ENCODE peak calls at places on chromosomes 12 and 14, in five cellular contexts. M is IMR-90, S is upper lobe of right lung, T is stomach, F is A549. E is an unnamed sample.

GRCh38 chr12:1993341-1993740 is 10.9 kb downstream of the DCP1B start:
- DNase-seq in T (no peak), M (peak; percentile 98), F (peak; percentile 30), S (no peak), E (no peak)

GRCh38 chr12:47095446-47096236 is 15.9 kb upstream of the AMIGO2 start:
- DNase-seq in M (peak; percentile 95), S (no peak), F (peak; percentile 91), T (no peak), E (no peak)

GRCh38 chr12:3084742-3085141 is 7.6 kb downstream of the TSPAN9 start:
- DNase-seq in F (no peak), T (no peak), S (no peak), M (no peak), E (no peak)

GRCh38 chr12:51389302-51389999 is 1.8 kb downstream of the GALNT6 start:
- DNase-seq in T (peak; percentile 58), S (no peak), F (no peak), M (peak; percentile 93), E (no peak)

GRCh38 chr12:48968467-48968866 is 3.1 kb downstream of the WNT10B start:
- DNase-seq in M (no peak), S (no peak), T (no peak), F (no peak), E (no peak)

GRCh38 chr12:124684971-124685688 is 117.7 kb upstream of the NCOR2 start:
- DNase-seq in M (peak; percentile 69), F (no peak), T (no peak), S (no peak), E (no peak)

GRCh38 chr12:52742196-52742580 is 35.0 kb downstream of the KRT76 start:
- DNase-seq in F (no peak), M (no peak), T (no peak), S (no peak), E (no peak)

GRCh38 chr14:93317836-93318807 is 14.7 kb downstream of the BTBD7 start:
- DNase-seq in S (no peak), F (peak; percentile 82), M (peak; percentile 41), T (no peak), E (no peak)

GRCh38 chr12:31201382-31201781 is 124.6 kb downstream of the SINHCAF start:
- DNase-seq in S (no peak), F (no peak), T (no peak), M (no peak), E (no peak)

GRCh38 chr12:69056743-69057515 is 124.0 kb upstream of the CPM start:
- DNase-seq in M (peak; percentile 66), S (no peak), T (no peak), F (no peak), E (no peak)

GRCh38 chr12:110546339-110546738 is 36.8 kb downstream of the PPTC7 start:
- DNase-seq in M (peak; percentile 94), T (no peak), S (no peak), F (peak; percentile 28), E (no peak)

GRCh38 chr12:92908108-92908507 is 21.0 kb downstream of the EEA1 start:
- DNase-seq in M (no peak), T (no peak), S (no peak), F (no peak), E (no peak)

GRCh38 chr12:93322784-93323183 is 54.9 kb upstream of the NUDT4 start:
- DNase-seq in T (no peak), F (peak; percentile 12), M (peak; percentile 68), S (no peak), E (peak; percentile 14)

GRCh38 chr12:109710747-109711595 is 2.7 kb upstream of the FAM222A start:
- DNase-seq in S (no peak), F (peak; percentile 84), T (no peak), M (peak; percentile 58), E (no peak)

GRCh38 chr14:35470775-35471174 is 63.2 kb upstream of the INSM2 start:
- DNase-seq in T (no peak), F (no peak), M (peak; percentile 31), S (no peak), E (no peak)

GRCh38 chr14:66117600-66117999 is 368.6 kb upstream of the CCDC196 start:
- DNase-seq in M (peak; percentile 33), F (peak; percentile 48), S (no peak), T (no peak), E (no peak)

GRCh38 chr12:69440886-69441285 is 29.3 kb upstream of the FRS2 start:
- DNase-seq in F (no peak), M (no peak), S (no peak), T (no peak), E (no peak)

GRCh38 chr14:102319351-102320032 is at the start of gene ZNF839:
- DNase-seq in M (peak; percentile 86), F (peak; percentile 93), T (peak; percentile 93), S (peak; percentile 97), E (peak; percentile 59)

GRCh38 chr14:67186789-67187188 is 2.5 kb upstream of the GARIN2 start:
- DNase-seq in S (no peak), T (no peak), M (peak; percentile 34), F (no peak), E (no peak)

GRCh38 chr12:132506730-132507538 is 17.0 kb downstream of the FBRSL1 start:
- DNase-seq in T (peak; percentile 76), F (no peak), M (peak; percentile 77), S (peak; percentile 87), E (peak; percentile 63)

GRCh38 chr12:86134571-86134970 is 121.6 kb downstream of the MGAT4C start:
- DNase-seq in F (peak; percentile 4), T (no peak), S (no peak), M (peak; percentile 35), E (no peak)

GRCh38 chr12:67394600-67394999 is 125.4 kb downstream of the CAND1 start:
- DNase-seq in M (peak; percentile 57), F (no peak), S (no peak), T (no peak), E (no peak)

GRCh38 chr12:39616666-39617065 is 2.9 kb downstream of the ABCD2 start:
- DNase-seq in F (no peak), M (no peak), S (no peak), T (no peak), E (no peak)

GRCh38 chr12:96889273-96889933 is 17.7 kb upstream of the NEDD1 start:
- DNase-seq in F (peak; percentile 22), T (no peak), M (peak; percentile 76), S (no peak), E (no peak)

GRCh38 chr14:69924181-69924580 is 45.0 kb downstream of the SMOC1 start:
- DNase-seq in F (no peak), M (peak; percentile 61), S (no peak), T (no peak), E (no peak)

GRCh38 chr14:101064718-101065117 is 161.2 kb upstream of the RTL1 start:
- DNase-seq in F (no peak), S (peak; percentile 29), M (no peak), T (no peak), E (no peak)

GRCh38 chr12:116958402-116959197 is 47.9 kb downstream of the FBXW8 start:
- DNase-seq in S (no peak), F (no peak), T (no peak), M (peak; percentile 46), E (no peak)

GRCh38 chr14:73457050-73457934 is 1.1 kb downstream of the NUMB start:
- DNase-seq in T (peak; percentile 45), F (peak; percentile 47), S (peak; percentile 72), M (peak; percentile 33), E (no peak)

GRCh38 chr14:97426776-97427175 is 629.6 kb downstream of the VRK1 start:
- DNase-seq in T (no peak), S (no peak), F (no peak), M (no peak), E (no peak)

GRCh38 chr14:24234095-24235020 is 1.6 kb downstream of the GMPR2 start:
- DNase-seq in M (no peak), S (no peak), F (no peak), T (no peak), E (no peak)
- H3K4me3 ChIP-seq in M (no peak overlapping the region), S (no peak overlapping the region), F (no peak overlapping the region), T (no peak overlapping the region), E (no peak overlapping the region)

DNA sequence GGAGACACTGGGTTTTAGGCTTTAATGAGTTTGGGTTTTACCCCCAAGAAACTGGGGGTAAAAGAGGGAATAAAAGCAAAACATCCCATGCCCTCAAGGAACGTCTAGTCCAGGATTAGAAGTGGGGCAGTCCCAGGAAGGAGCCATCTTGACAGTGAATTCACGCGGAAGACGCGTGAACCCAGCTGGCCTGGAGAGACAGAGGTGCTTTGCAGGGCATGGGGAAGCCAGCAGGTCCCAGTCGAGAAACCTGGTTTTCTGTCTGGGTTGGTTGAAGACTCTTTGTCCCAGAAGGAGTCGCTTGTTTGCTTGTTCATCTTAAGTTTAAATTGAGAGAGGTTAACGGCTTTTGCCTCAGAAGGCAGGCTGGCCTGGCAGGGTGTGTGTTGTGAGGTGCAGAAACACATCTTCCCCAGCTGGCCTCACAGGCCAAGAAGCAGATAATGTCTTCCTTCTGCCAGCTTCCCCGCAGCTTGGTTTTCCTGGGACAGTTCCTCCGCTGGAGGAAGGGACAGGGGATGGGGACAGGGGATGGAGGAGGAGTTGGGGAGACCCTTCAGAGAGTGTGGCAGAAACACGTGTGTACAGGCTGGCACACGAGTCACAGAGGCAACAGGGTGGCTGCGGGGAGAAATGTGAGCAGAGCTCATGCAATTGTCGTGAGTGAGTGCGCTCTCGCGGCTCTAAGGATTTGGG is 18.5 kb upstream of the CD9 start:
- DNase-seq in F (no peak), M (no peak), T (no peak), S (no peak), E (no peak)
- TF ChIP-seq CTCF in F (no peak), M (no peak), T (no peak), S (no peak), E (no peak)

DNA sequence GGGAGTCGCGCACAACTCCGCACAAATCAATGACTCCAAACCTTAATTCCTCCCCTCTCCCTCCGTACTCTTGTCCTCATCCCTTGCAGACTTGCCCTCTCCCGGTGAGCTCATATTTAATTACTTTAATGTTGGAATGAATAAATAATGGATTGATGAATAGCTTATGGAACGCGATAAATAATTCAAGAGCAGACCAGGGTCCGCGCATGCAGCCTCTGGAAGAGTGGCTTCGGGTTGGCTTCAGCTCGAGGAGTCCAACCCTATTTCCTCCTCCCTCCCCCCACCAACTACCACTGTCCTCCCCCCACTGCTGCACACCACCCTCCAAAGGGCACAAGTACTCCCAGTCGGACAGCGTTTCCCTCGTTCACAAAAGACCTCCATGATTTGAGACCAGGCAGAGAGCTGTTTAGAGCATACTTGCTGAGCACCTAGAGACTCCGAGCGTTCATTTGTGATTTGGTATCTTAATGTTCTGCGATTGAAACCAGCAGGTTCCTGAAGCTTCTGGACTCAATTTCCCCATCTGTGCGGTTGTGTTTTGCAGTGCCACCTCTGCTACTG is 621 bp upstream of the SIX1 start:
- DNase-seq in F (peak; percentile 37), S (no peak), M (peak; percentile 60), T (no peak), E (no peak)
- H3K4me3 ChIP-seq in F (peak overlapping the region; percentile 58), S (peak overlapping the region; percentile 51), M (peak overlapping the region; percentile 74), T (peak overlapping the region; percentile 44), E (peak overlapping the region; percentile 63)

DNA sequence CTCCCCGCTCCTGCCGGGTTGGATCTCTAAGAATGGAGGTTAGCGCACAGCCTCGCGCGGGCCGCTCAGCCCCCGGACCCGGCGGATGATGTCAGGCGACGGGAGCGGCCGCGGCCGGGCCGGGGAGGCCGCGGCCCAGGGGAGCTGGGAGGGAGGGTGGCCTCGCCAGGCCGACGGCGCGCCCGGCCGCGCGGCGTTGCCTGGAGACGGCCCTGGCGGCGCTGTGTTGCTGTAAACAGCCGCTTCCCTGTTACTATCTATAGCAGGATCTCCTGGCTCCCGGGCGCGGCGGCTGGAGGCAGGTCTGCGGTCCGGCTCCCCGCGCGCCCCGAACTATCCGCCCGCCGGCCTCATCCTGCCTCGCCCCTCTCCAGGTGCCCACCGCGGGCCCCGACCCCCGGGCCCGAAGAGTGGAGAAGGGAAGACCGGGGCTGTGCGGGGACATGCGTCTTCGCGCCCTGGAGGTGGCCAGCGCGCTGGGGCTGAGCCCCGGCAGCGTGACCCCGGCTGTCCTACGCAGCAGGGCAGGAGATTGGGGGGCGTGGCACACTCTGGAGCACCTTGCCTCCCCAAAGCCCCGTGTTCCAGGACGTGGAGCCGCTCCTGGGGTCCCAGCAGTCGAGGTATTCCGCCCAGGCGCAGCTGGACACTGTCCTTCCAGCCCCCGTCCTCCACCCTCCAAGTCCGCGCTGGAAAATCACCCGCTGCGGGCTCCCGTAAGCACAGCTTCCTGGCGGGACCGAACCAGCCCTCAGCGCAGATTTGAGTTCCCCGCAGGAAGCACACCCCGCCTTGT is 1.4 kb upstream of the FOS start:
- DNase-seq in M (peak; percentile 89), S (peak; percentile 95), T (peak; percentile 90), F (peak; percentile 90), E (no peak)
- TF ChIP-seq CTCF in M (peak; percentile 5), S (no peak), T (no peak), F (no peak), E (peak; percentile 18)